ENCODE peak calls at places on chromosome 17, in seven cellular contexts. B is lower leg skin, V is uterus, H is HFFc6, O is A549, L is astrocyte of the spinal cord, J is chondrocyte. T is an unnamed sample.

GRCh38 chr17:4446326-4447051 is 12.7 kb downstream of the SPNS3 start:
- DNase-seq in J (no peak), V (no peak), O (no peak), H (no peak), L (no peak), B (no peak), T (no peak)

GRCh38 chr17:20009302-20010098 is at the start of gene SPECC1:
- DNase-seq in L (peak; percentile 63), B (peak; percentile 69), O (peak; percentile 87), H (no peak), V (peak; percentile 76), J (no peak), T (peak; percentile 95)

GRCh38 chr17:7479139-7479388 is 367 bp downstream of the ZBTB4 start:
- DNase-seq in O (no peak), H (no peak), V (no peak), L (no peak), B (no peak), J (no peak), T (no peak)

GRCh38 chr17:17156107-17156506 is 50.0 kb downstream of the PLD6 start:
- DNase-seq in O (no peak), V (no peak), B (peak; percentile 34), L (peak; percentile 77), H (peak; percentile 64), J (no peak), T (no peak)

GRCh38 chr17:3875317-3875716 is 17.5 kb downstream of the CAMKK1 start:
- DNase-seq in H (no peak), O (no peak), V (no peak), J (no peak), B (no peak), L (no peak), T (no peak)

GRCh38 chr17:1031711-1032110 is 34.8 kb downstream of the TIMM22 start:
- DNase-seq in V (peak; percentile 76), J (no peak), B (no peak), H (no peak), L (peak; percentile 36), O (no peak), T (peak; percentile 85)

GRCh38 chr17:77117415-77117814 is 23.4 kb upstream of the SEC14L1 start:
- DNase-seq in J (no peak), H (no peak), O (no peak), B (peak; percentile 55), L (no peak), V (no peak), T (no peak)

GRCh38 chr17:4249452-4250029 is 14.2 kb downstream of the ANKFY1 start:
- DNase-seq in H (no peak), V (no peak), L (peak; percentile 39), O (peak; percentile 69), J (no peak), B (no peak), T (no peak)

GRCh38 chr17:50056961-50057330 is 1.0 kb downstream of the ITGA3 start:
- DNase-seq in L (peak; percentile 59), B (no peak), O (peak; percentile 55), V (no peak), H (peak; percentile 61), J (peak; percentile 85), T (no peak)

GRCh38 chr17:81703747-81704654 is 834 bp downstream of the MRPL12 start:
- DNase-seq in B (no peak), J (no peak), H (no peak), O (no peak), L (no peak), V (no peak), T (no peak)

GRCh38 chr17:47363171-47363570 is 39.4 kb downstream of the EFCAB13 start:
- DNase-seq in O (no peak), B (no peak), J (no peak), H (no peak), L (no peak), V (no peak), T (no peak)

GRCh38 chr17:2068589-2069051 is 13.7 kb downstream of the HIC1 start:
- DNase-seq in V (peak; percentile 52), B (no peak), L (no peak), O (no peak), H (peak; percentile 53), J (no peak), T (peak; percentile 56)

GRCh38 chr17:42276359-42276608 is at the start of gene STAT5B:
- DNase-seq in J (no peak), V (peak; percentile 54), H (no peak), B (no peak), L (no peak), O (peak; percentile 58), T (peak; percentile 69)

GRCh38 chr17:55418369-55419268 is 3.0 kb downstream of the MMD start:
- DNase-seq in B (no peak), O (no peak), H (no peak), J (no peak), L (no peak), V (no peak), T (no peak)

GRCh38 chr17:15649861-15650391 is 30.4 kb upstream of the FBXW10B start:
- DNase-seq in H (no peak), O (peak; percentile 55), B (peak; percentile 64), V (peak; percentile 61), J (no peak), L (peak; percentile 41), T (no peak)

GRCh38 chr17:8473451-8474192 is 37.9 kb downstream of the NDEL1 start:
- DNase-seq in B (no peak), L (no peak), H (no peak), J (no peak), O (no peak), V (no peak), T (no peak)

GRCh38 chr17:8311131-8311790 is 1.2 kb downstream of the ARHGEF15 start:
- DNase-seq in L (no peak), J (peak; percentile 80), O (no peak), V (no peak), H (no peak), B (no peak), T (no peak)

GRCh38 chr17:45410144-45411091 is 22.3 kb downstream of the ARHGAP27 start:
- DNase-seq in H (no peak), O (no peak), L (no peak), V (no peak), J (peak; percentile 75), B (no peak), T (no peak)

GRCh38 chr17:79991924-79992656 is 43.6 kb downstream of the TBC1D16 start:
- DNase-seq in H (no peak), J (peak; percentile 90), V (no peak), L (peak; percentile 29), B (no peak), O (peak; percentile 42), T (no peak)
- TF ChIP-seq CTCF in H (peak; percentile 69), J (peak; percentile 77), V (peak; percentile 19), L (no peak), B (no peak), O (peak; percentile 35), T (peak; percentile 4)

GRCh38 chr17:27868565-27868964 is 24.6 kb downstream of the LYRM9 start:
- DNase-seq in B (no peak), V (no peak), J (no peak), H (no peak), O (no peak), L (no peak), T (no peak)
- TF ChIP-seq CTCF in B (no peak), V (no peak), J (no peak), H (no peak), O (no peak), L (no peak), T (no peak)

DNA sequence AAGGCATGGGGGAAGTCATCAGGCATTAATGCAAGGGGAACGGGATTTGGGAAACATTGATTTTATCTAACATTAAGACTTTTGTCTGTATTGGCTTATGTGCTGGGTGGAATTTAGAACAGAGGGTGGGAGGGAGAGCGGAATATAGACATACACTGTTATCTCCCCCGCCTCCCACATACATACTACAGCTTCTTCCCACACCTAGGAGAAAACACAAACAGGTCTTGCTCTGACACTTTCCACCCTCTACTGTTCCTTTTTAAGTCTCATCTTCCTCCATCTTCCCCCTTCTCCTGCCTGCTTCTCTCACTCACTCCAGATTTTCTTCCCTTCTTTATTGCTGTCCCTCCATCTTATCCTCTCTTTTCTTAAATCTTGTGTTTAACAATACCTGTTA is 425 bp downstream of the OR4D1 start:
- DNase-seq in H (no peak), O (no peak), L (no peak), V (no peak), J (no peak), B (no peak), T (no peak)
- TF ChIP-seq CTCF in H (no peak), O (no peak), L (no peak), V (no peak), J (no peak), B (no peak), T (no peak)

GRCh38 chr17:73799781-73800627 is 155.8 kb upstream of the SDK2 start:
- DNase-seq in L (no peak), J (no peak), V (no peak), B (no peak), O (peak; percentile 73), H (no peak), T (no peak)

GRCh38 chr17:73802314-73802713 is 158.1 kb upstream of the SDK2 start:
- DNase-seq in J (no peak), B (no peak), V (no peak), L (no peak), O (no peak), H (no peak), T (no peak)

GRCh38 chr17:73801455-73802100 is 157.3 kb upstream of the SDK2 start:
- DNase-seq in V (no peak), J (no peak), L (no peak), O (no peak), B (no peak), H (no peak), T (no peak)

GRCh38 chr17:73799091-73799490 is 154.8 kb upstream of the SDK2 start:
- DNase-seq in L (no peak), O (no peak), J (no peak), H (no peak), B (no peak), V (no peak), T (no peak)

GRCh38 chr17:73800893-73801292 is 156.6 kb upstream of the SDK2 start:
- DNase-seq in J (no peak), B (no peak), L (no peak), H (no peak), O (no peak), V (no peak), T (no peak)
- TF ChIP-seq CTCF in J (no peak), B (no peak), L (no peak), H (no peak), O (no peak), V (no peak), T (no peak)

GRCh38 chr17:39939588-39940419 is 12.3 kb downstream of the LRRC3C start:
- DNase-seq in B (no peak), L (peak; percentile 87), H (peak; percentile 92), O (peak; percentile 62), V (peak; percentile 81), J (no peak), T (no peak)
- TF ChIP-seq CTCF in B (no peak), L (peak; percentile 67), H (peak; percentile 77), O (peak; percentile 47), V (peak; percentile 29), J (peak; percentile 72), T (no peak)

T was measured in glutamatergic neuron.